ENCODE peak calls at places on chromosomes 7 and 10, in six cellular contexts. E, H, X, M, D and O are unnamed samples.
A peak's percentile ranks its signal among the peaks of the same experiment; 100 is the strongest.

GRCh38 chr7:142413280-142414000 is 155.6 kb upstream of the PRSS58 start:
- DNase-seq in H (no peak), X (no peak), E (no peak), D (no peak), M (no peak), O (no peak)

GRCh38 chr10:80500572-80501380 is 36.9 kb upstream of the SH2D4B start:
- DNase-seq in M (peak; percentile 41), X (peak; percentile 21), H (no peak), E (peak; percentile 76), D (no peak), O (no peak)

GRCh38 chr10:53548664-53549063 is 776.1 kb upstream of the MBL2 start:
- DNase-seq in M (no peak), D (no peak), E (no peak), H (no peak), X (no peak), O (no peak)

GRCh38 chr7:29622335-29623265 is 59.0 kb downstream of the PRR15 start:
- DNase-seq in H (no peak), X (peak; percentile 61), D (no peak), M (peak; percentile 83), E (no peak), O (peak; percentile 75)

GRCh38 chr10:74822583-74823089 is 3.8 kb upstream of the KAT6B start:
- DNase-seq in H (no peak), D (no peak), X (no peak), E (no peak), M (no peak), O (no peak)

GRCh38 chr7:123289200-123289599 is 89.4 kb upstream of the SLC13A1 start:
- DNase-seq in M (no peak), H (no peak), D (no peak), E (no peak), X (no peak), O (no peak)

GRCh38 chr10:60208676-60209269 is 180.9 kb downstream of the ANK3 start:
- DNase-seq in X (peak; percentile 59), H (no peak), M (peak; percentile 60), E (no peak), D (no peak), O (peak; percentile 22)

GRCh38 chr10:44374155-44374554 is 10.7 kb downstream of the CXCL12 start:
- DNase-seq in X (no peak), D (no peak), H (no peak), M (no peak), E (no peak), O (no peak)

GRCh38 chr7:127995157-127995865 is 35.9 kb downstream of the LRRC4 start:
- DNase-seq in H (no peak), E (peak; percentile 30), X (no peak), M (peak; percentile 68), D (no peak), O (peak; percentile 32)

GRCh38 chr7:48109848-48110663 is 21.0 kb downstream of the UPP1 start:
- DNase-seq in E (peak; percentile 68), X (peak; percentile 64), D (peak; percentile 89), H (peak; percentile 91), M (peak; percentile 38), O (no peak)

GRCh38 chr7:123795917-123796316 is 47.1 kb upstream of the WASL start:
- DNase-seq in D (no peak), E (no peak), X (no peak), H (no peak), M (no peak), O (no peak)

GRCh38 chr10:58219875-58220274 is 47.8 kb downstream of the IPMK start:
- DNase-seq in E (peak; percentile 6), X (no peak), M (no peak), H (no peak), D (no peak), O (no peak)

GRCh38 chr10:27620425-27621397 is 116.6 kb downstream of the RAB18 start:
- DNase-seq in H (no peak), M (peak; percentile 31), X (no peak), E (no peak), D (no peak), O (peak; percentile 4)

GRCh38 chr10:17428616-17429097 is 25.7 kb downstream of the ST8SIA6 start:
- DNase-seq in M (no peak), H (peak; percentile 15), D (no peak), X (no peak), E (no peak), O (no peak)

GRCh38 chr10:75887981-75888380 is 456.6 kb downstream of the LRMDA start:
- DNase-seq in D (no peak), M (no peak), E (no peak), X (no peak), H (no peak), O (no peak)

GRCh38 chr7:40827217-40828085 is 692.6 kb downstream of the SUGCT start:
- DNase-seq in X (no peak), M (peak; percentile 59), H (no peak), D (no peak), E (no peak), O (no peak)

GRCh38 chr7:30312186-30312585 is 27.8 kb downstream of the ZNRF2 start:
- DNase-seq in M (no peak), E (no peak), X (no peak), H (no peak), D (no peak), O (no peak)

GRCh38 chr7:98286093-98286525 is 4.6 kb downstream of the BRI3 start:
- DNase-seq in X (peak; percentile 47), E (peak; percentile 61), M (peak; percentile 29), D (peak; percentile 77), H (peak; percentile 53), O (no peak)

GRCh38 chr7:136868496-136869005 is at the start of gene CHRM2:
- DNase-seq in D (no peak), E (no peak), M (peak; percentile 62), H (no peak), X (peak; percentile 2), O (no peak)

GRCh38 chr7:73742338-73742752 is 3.7 kb upstream of the ABHD11 start:
- DNase-seq in X (no peak), E (no peak), D (no peak), M (no peak), H (no peak), O (no peak)

GRCh38 chr7:40221836-40222235 is 87.0 kb downstream of the SUGCT start:
- DNase-seq in D (no peak), X (no peak), M (peak; percentile 97), H (no peak), E (no peak), O (peak; percentile 91)

GRCh38 chr10:93757766-93758509 is at the start of gene LGI1:
- DNase-seq in E (no peak), D (no peak), M (peak; percentile 5), X (no peak), H (no peak), O (no peak)

GRCh38 chr7:137816696-137817320 is 30.0 kb downstream of the DGKI start:
- DNase-seq in M (no peak), D (no peak), X (peak; percentile 6), H (no peak), E (no peak), O (no peak)

GRCh38 chr10:28367865-28368541 is 65.1 kb upstream of the MPP7 start:
- DNase-seq in D (no peak), M (no peak), X (no peak), H (peak; percentile 31), E (no peak), O (no peak)

GRCh38 chr10:102068216-102068615 is 3.1 kb downstream of the HPS6 start:
- DNase-seq in E (peak; percentile 22), H (peak; percentile 27), X (peak; percentile 29), M (no peak), D (peak; percentile 51), O (no peak)

GRCh38 chr7:473870-474604 is 45.6 kb downstream of the PDGFA start:
- DNase-seq in E (no peak), D (peak; percentile 24), H (no peak), M (no peak), X (no peak), O (no peak)

GRCh38 chr7:21430575-21430954 is 2.7 kb downstream of the SP4 start:
- DNase-seq in X (no peak), E (no peak), D (no peak), M (no peak), H (no peak), O (no peak)
- H3K4me3 ChIP-seq in X (no peak overlapping the region), E (no peak overlapping the region), D (no peak overlapping the region), M (no peak overlapping the region), H (no peak overlapping the region), O (no peak overlapping the region)

GRCh38 chr7:105156731-105157130 is 142.7 kb downstream of the KMT2E start:
- DNase-seq in X (no peak), H (no peak), D (no peak), M (peak; percentile 51), E (no peak), O (peak; percentile 9)

GRCh38 chr7:105163718-105164117 is 149.7 kb downstream of the KMT2E start:
- DNase-seq in E (no peak), D (no peak), H (no peak), M (no peak), X (no peak), O (no peak)

GRCh38 chr7:105157278-105157677 is 143.3 kb downstream of the KMT2E start:
- DNase-seq in D (no peak), X (no peak), M (no peak), E (no peak), H (no peak), O (no peak)

GRCh38 chr7:105164751-105165150 is 150.7 kb downstream of the KMT2E start:
- DNase-seq in E (no peak), D (no peak), M (no peak), H (no peak), X (no peak), O (no peak)

DNA sequence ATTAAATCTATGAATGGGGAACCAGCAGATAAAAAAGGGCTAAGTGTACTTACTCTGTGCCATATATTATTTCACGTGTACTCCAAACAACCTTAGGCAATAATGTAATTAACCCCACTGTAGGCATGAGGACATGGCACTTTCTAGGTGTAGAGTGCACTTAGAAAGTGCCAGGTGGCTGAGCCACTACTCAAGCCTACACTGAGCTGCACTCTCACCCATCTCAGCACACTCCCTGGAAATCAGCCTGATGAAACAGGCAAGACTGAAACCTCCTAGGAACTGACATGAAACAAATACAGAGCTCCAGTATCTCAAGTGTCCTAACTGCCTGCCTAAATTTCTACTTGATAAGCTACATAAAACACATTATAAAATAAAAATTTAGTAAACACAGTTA is 147.4 kb downstream of the KMT2E start:
- DNase-seq in D (no peak), E (no peak), X (no peak), H (no peak), M (no peak), O (no peak)
- TF ChIP-seq CTCF in D (no peak), E (no peak), X (no peak), H (no peak), M (no peak), O (no peak)

GRCh38 chr7:111308691-111309090 is 217.8 kb downstream of the LRRN3 start:
- DNase-seq in X (no peak), M (no peak), H (no peak), E (no peak), D (no peak), O (no peak)
- H3K4me3 ChIP-seq in X (no peak overlapping the region), M (no peak overlapping the region), H (no peak overlapping the region), E (no peak overlapping the region), D (no peak overlapping the region), O (no peak overlapping the region)

DNA sequence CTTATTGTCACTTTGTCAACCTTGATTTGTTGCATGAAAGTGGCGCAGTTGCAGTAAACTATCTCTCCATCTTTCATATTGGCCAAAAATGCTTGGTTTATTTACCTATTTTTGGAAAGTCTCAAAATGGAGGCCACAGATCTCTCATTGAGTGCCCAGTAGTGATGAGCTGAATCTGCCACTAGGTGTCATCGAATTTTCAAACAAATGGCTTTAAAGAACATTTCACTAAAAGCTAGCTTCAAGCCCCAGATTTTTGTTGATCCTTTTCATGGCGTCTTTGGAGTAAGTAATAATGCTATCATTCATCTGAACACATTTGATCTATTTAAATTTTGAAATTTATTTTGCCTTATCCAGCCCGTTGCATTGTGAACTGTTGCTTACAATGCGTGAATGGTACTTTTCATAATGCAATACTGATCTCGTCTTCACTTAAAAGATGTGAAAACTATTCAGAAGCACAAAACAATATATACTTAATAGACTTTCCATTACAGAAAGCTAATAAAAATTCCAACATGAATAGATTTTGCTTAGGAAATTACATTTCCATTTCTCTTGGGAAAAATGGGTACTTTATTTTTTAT is 236.2 kb downstream of the DNAJB9 start:
- DNase-seq in E (no peak), M (peak; percentile 54), H (no peak), X (peak; percentile 35), D (no peak), O (peak; percentile 33)
- TF ChIP-seq CTCF in E (peak; percentile 38), M (peak; percentile 71), H (peak; percentile 18), X (peak; percentile 54), D (peak; percentile 57), O (peak; percentile 72)